ENCODE peak calls at places on chromosomes 6 and 20, in nine cellular contexts. B, X, F, L, H, K, Y, V and Z are unnamed samples.

GRCh38 chr20:33772439-33772838 is 38.7 kb upstream of the CHMP4B start:
- DNase-seq in B (no peak), X (no peak), F (no peak), L (no peak), H (no peak), K (no peak), Y (no peak), V (no peak), Z (no peak)

GRCh38 chr6:156013155-156013554 is 557.5 kb upstream of the NOX3 start:
- DNase-seq in B (no peak), X (no peak), F (no peak), L (no peak), H (no peak), K (no peak), Y (no peak), V (no peak), Z (no peak)

GRCh38 chr6:13655700-13656099 is 40.6 kb downstream of the NOL7 start:
- DNase-seq in B (no peak), X (no peak), F (no peak), L (no peak), H (no peak), K (no peak), Y (no peak), V (no peak), Z (no peak)

GRCh38 chr20:6169251-6169650 is 46.4 kb upstream of the FERMT1 start:
- DNase-seq in B (no peak), X (no peak), F (no peak), L (no peak), H (peak), K (no peak), Y (no peak), V (no peak), Z (no peak)

GRCh38 chr6:70819715-70820114 is 137.1 kb downstream of the B3GAT2 start:
- DNase-seq in B (no peak), X (no peak), F (no peak), L (no peak), H (no peak), K (no peak), Y (no peak), V (no peak), Z (no peak)

GRCh38 chr6:41646026-41646795 is 7.9 kb downstream of the MDFI start:
- DNase-seq in B (no peak), X (no peak), F (no peak), L (no peak), H (no peak), K (no peak), Y (no peak), V (no peak), Z (no peak)

GRCh38 chr6:140566706-140567330 is 1192.4 kb upstream of the CITED2 start:
- DNase-seq in B (no peak), X (no peak), F (peak), L (no peak), H (peak), K (no peak), Y (no peak), V (no peak), Z (no peak)

GRCh38 chr20:41168281-41169183 is 31.2 kb downstream of the PLCG1 start:
- DNase-seq in B (peak), X (no peak), F (no peak), L (no peak), H (no peak), K (no peak), Y (no peak), V (no peak), Z (no peak)

GRCh38 chr6:84581494-84582259 is 182.7 kb downstream of the TBX18 start:
- DNase-seq in B (no peak), X (no peak), F (peak), L (no peak), H (no peak), K (no peak), Y (no peak), V (no peak), Z (no peak)

GRCh38 chr6:26065952-26066380 is 21.3 kb upstream of the HFE start:
- DNase-seq in B (peak), X (peak), F (peak), L (no peak), H (peak), K (peak), Y (peak), V (no peak), Z (peak)

GRCh38 chr20:25149986-25150385 is 45.5 kb upstream of the ENTPD6 start:
- DNase-seq in B (no peak), X (no peak), F (no peak), L (no peak), H (no peak), K (no peak), Y (no peak), V (no peak), Z (no peak)

GRCh38 chr6:125041740-125042459 is 79.7 kb downstream of the RNF217 start:
- DNase-seq in B (no peak), X (no peak), F (no peak), L (no peak), H (peak), K (no peak), Y (no peak), V (no peak), Z (no peak)

GRCh38 chr20:47280668-47281067 is 75.8 kb downstream of the ZMYND8 start:
- DNase-seq in B (no peak), X (no peak), F (no peak), L (no peak), H (no peak), K (no peak), Y (no peak), V (no peak), Z (no peak)

GRCh38 chr20:63191400-63191799 is 24.5 kb downstream of the YTHDF1 start:
- DNase-seq in B (peak), X (no peak), F (no peak), L (no peak), H (peak), K (no peak), Y (no peak), V (no peak), Z (no peak)